ENCODE peak calls at places on chromosomes 5 and 9, in six cellular contexts. C is heart left ventricle, X is GM23248, D is SK-N-SH, E is upper lobe of right lung, G is GM12878. L is an unnamed sample.
A peak's percentile ranks its signal among the peaks of the same experiment; 100 is the strongest.

GRCh38 chr5:180330270-180330648 is 22.9 kb downstream of the GFPT2 start:
- DNase-seq in C (peak; percentile 7), X (no peak), D (no peak), E (no peak), G (no peak), L (no peak)

GRCh38 chr9:13324988-13325387 is 45.5 kb upstream of the MPDZ start:
- DNase-seq in C (no peak), X (peak; percentile 60), D (no peak), E (no peak), G (no peak), L (no peak)

GRCh38 chr5:170611446-170612088 is 107.7 kb downstream of the KCNIP1 start:
- DNase-seq in C (no peak), X (peak; percentile 48), D (no peak), E (no peak), G (no peak), L (no peak)

GRCh38 chr9:70531286-70531685 is 116.8 kb upstream of the KLF9 start:
- DNase-seq in C (no peak), X (peak; percentile 37), D (no peak), E (no peak), G (no peak), L (no peak)

GRCh38 chr5:124179788-124180187 is 566.7 kb downstream of the ZNF608 start:
- DNase-seq in C (no peak), X (no peak), D (no peak), E (no peak), G (no peak), L (no peak)

GRCh38 chr5:158303261-158303660 is 444.3 kb upstream of the CLINT1 start:
- DNase-seq in C (no peak), X (no peak), D (peak; percentile 18), E (no peak), G (no peak), L (no peak)

GRCh38 chr9:96133296-96134010 is 168.5 kb downstream of the HSD17B3 start:
- DNase-seq in C (no peak), X (no peak), D (no peak), E (no peak), G (no peak), L (no peak)

GRCh38 chr5:134637106-134637721 is 4.6 kb upstream of the SAR1B start:
- DNase-seq in C (no peak), X (no peak), D (no peak), E (no peak), G (no peak), L (no peak)

GRCh38 chr5:55823151-55823796 is 27.9 kb upstream of the IL31RA start:
- DNase-seq in C (no peak), X (no peak), D (no peak), E (no peak), G (no peak), L (no peak)

GRCh38 chr5:8577792-8578191 is 708.8 kb downstream of the MTRR start:
- DNase-seq in C (no peak), X (peak; percentile 3), D (no peak), E (no peak), G (no peak), L (no peak)

GRCh38 chr9:113625456-113625855 is 161.9 kb downstream of the RGS3 start:
- DNase-seq in C (no peak), X (no peak), D (no peak), E (peak; percentile 55), G (no peak), L (no peak)

GRCh38 chr5:181190711-181191525 is 14.1 kb downstream of the TRIM7 start:
- DNase-seq in C (peak; percentile 53), X (peak; percentile 72), D (peak; percentile 65), E (no peak), G (no peak), L (no peak)

GRCh38 chr9:122332643-122333042 is 38.2 kb upstream of the PTGS1 start:
- DNase-seq in C (no peak), X (no peak), D (no peak), E (no peak), G (no peak), L (no peak)

GRCh38 chr5:178231736-178232123 is 872 bp downstream of the PHYKPL start:
- DNase-seq in C (no peak), X (no peak), D (no peak), E (no peak), G (no peak), L (no peak)
- H3K4me1 ChIP-seq in C (peaks cover 28% of the 10 kb centered on the region), X (peaks cover 10% of the 10 kb centered on the region), D (peaks cover 31% of the 10 kb centered on the region), E (peaks cover 42% of the 10 kb centered on the region), G (peaks cover 19% of the 10 kb centered on the region), L (peaks cover 3% of the 10 kb centered on the region)

GRCh38 chr5:177315411-177315810 is 3.7 kb upstream of the MXD3 start:
- DNase-seq in C (no peak), X (no peak), D (no peak), E (peak; percentile 45), G (no peak), L (no peak)

GRCh38 chr5:177311723-177312648 is at the start of gene MXD3:
- DNase-seq in C (peak; percentile 97), X (peak; percentile 99), D (peak; percentile 97), E (peak; percentile 97), G (peak; percentile 76), L (peak; percentile 91)

GRCh38 chr5:177312649-177313181 is 1.0 kb upstream of the MXD3 start:
- DNase-seq in C (peak; percentile 26), X (peak; percentile 28), D (peak; percentile 49), E (no peak), G (no peak), L (no peak)

GRCh38 chr5:177313561-177314259 is 2.0 kb upstream of the MXD3 start:
- DNase-seq in C (peak; percentile 7), X (no peak), D (no peak), E (no peak), G (no peak), L (no peak)

DNA sequence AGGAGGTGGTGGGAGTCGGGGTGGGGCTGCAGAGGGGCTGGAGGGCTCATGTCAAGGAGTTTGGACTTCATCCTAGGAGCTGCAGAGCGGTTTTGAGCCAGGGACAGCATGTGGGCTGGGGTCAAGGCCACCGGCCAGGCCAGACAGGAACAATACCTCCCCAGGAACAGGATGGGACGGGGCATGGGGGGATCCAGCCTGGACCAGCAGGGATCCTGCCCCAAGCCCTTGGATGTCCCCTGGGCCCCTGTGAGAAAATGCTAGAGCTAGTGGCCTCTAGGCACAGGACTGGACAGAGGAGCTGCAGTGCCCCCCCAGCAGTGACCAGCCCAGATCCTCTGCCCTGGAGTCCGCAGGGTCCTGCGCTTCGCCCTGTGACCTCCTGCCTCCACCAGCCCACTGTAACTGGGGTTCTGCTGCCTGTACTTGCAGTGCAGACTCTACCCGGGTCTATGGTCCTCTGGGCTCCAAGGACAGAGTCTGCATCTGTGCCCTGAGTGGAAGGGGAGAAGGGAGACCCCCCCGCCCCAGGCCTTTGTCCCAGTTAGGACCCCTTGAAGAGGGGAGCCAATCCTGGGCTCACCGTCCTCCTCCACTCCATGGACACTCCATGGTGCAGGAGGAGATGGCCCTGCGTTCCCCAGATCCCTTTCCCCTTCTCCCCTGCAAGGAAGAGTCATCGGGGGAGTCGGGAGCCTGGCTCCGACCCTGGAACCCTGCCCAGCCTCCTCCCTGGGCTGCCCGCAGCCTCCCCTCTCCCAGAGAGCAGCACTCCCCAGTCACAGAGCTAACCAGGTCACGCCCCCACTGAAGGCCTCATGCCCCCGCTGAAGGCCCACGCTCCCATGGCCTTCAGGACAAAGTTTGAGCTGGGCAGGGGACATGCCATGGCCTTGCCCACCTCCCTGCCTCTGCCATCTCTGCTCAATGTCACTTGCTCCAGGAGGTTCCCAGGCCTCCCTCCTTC is 3.0 kb upstream of the MXD3 start:
- DNase-seq in C (peak; percentile 23), X (no peak), D (no peak), E (peak; percentile 59), G (no peak), L (no peak)
- H3K4me1 ChIP-seq in C (peaks cover 25% of the 10 kb centered on the region), X (peaks cover 3% of the 10 kb centered on the region), D (peaks cover 25% of the 10 kb centered on the region), E (peaks cover 22% of the 10 kb centered on the region), G (peaks cover 20% of the 10 kb centered on the region), L (peaks cover 2% of the 10 kb centered on the region)

DNA sequence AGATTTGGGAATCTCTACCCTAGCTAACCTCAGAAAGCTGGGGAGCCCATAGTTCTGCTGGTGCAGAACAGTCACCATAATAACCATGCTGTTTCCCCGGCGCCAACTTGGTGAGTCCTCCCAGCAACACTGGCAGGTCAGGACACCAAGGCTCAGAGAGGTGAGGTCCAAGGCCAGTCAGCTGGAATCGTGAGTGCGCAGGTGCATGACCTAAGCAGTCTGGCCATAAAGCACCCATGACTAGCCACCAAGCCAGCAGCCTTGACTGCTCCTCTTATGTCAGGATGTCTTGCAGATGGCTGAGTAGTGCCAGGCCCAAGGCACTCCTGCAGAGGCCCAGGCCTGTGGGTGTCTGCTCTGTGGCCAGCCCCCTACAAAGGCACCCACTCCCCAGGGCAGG is 2.6 kb downstream of the RNF44 start:
- DNase-seq in C (peak; percentile 15), X (peak; percentile 22), D (no peak), E (no peak), G (no peak), L (no peak)
- H3K4me1 ChIP-seq in C (peaks cover 53% of the 10 kb centered on the region), X (peaks cover 11% of the 10 kb centered on the region), D (peaks cover 58% of the 10 kb centered on the region), E (peaks cover 54% of the 10 kb centered on the region), G (peaks cover 43% of the 10 kb centered on the region), L (peaks cover 4% of the 10 kb centered on the region)

GRCh38 chr5:150358261-150359095 is 981 bp downstream of the TCOF1 start:
- DNase-seq in C (no peak), X (peak; percentile 23), D (no peak), E (no peak), G (no peak), L (no peak)
- H3K4me1 ChIP-seq in C (peaks cover 10% of the 10 kb centered on the region), X (no peaks in the 10 kb centered on the region), D (peaks cover 16% of the 10 kb centered on the region), E (peaks cover 13% of the 10 kb centered on the region), G (peaks cover 25% of the 10 kb centered on the region), L (no peaks in the 10 kb centered on the region)

DNA sequence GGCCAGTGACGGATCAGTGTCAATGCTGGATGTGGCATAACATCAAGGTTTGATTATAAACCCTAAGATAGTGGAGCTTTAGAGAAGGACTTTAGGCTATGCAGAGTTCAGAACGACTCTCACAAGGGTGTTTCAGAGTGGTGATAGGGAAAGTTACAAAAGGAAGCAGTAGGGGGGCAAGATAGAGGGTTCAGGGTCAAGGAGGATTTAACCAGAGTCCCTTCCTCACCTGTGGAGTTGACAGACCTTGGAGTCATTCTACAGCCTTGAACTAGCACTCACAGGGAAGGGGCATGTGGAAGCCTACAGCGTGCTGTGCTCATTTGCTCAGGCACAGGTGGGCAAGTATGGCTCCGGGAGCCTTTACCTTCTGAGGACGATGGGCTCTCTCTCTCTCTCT is 7.9 kb downstream of the DMRT1 start:
- DNase-seq in C (no peak), X (no peak), D (no peak), E (no peak), G (no peak), L (no peak)
- H3K4me1 ChIP-seq in C (no peaks in the 10 kb centered on the region), X (no peaks in the 10 kb centered on the region), D (no peaks in the 10 kb centered on the region), E (no peaks in the 10 kb centered on the region), G (peaks cover 7% of the 10 kb centered on the region), L (no peaks in the 10 kb centered on the region)

GRCh38 chr5:96023518-96023917 is 61.9 kb upstream of the ELL2 start:
- DNase-seq in C (no peak), X (peak; percentile 78), D (no peak), E (no peak), G (no peak), L (no peak)
- H3K4me1 ChIP-seq in C (no peaks in the 10 kb centered on the region), X (peaks cover 64% of the 10 kb centered on the region), D (no peaks in the 10 kb centered on the region), E (no peaks in the 10 kb centered on the region), G (no peaks in the 10 kb centered on the region), L (no peaks in the 10 kb centered on the region)

GRCh38 chr9:78023003-78023741 is 8.4 kb downstream of the GNAQ start:
- DNase-seq in C (no peak), X (peak; percentile 92), D (no peak), E (no peak), G (no peak), L (no peak)
- H3K4me1 ChIP-seq in C (no peaks in the 10 kb centered on the region), X (peaks cover 52% of the 10 kb centered on the region), D (peaks cover 30% of the 10 kb centered on the region), E (peaks cover 80% of the 10 kb centered on the region), G (no peaks in the 10 kb centered on the region), L (peaks cover 3% of the 10 kb centered on the region)

GRCh38 chr9:88433583-88434240 is 45.5 kb downstream of the SPIN1 start:
- DNase-seq in C (no peak), X (peak; percentile 17), D (no peak), E (no peak), G (no peak), L (no peak)
- H3K4me1 ChIP-seq in C (no peaks in the 10 kb centered on the region), X (peaks cover 3% of the 10 kb centered on the region), D (no peaks in the 10 kb centered on the region), E (no peaks in the 10 kb centered on the region), G (no peaks in the 10 kb centered on the region), L (no peaks in the 10 kb centered on the region)

GRCh38 chr5:151022511-151023018 is 2.2 kb downstream of the GPX3 start:
- DNase-seq in C (peak; percentile 88), X (peak; percentile 23), D (no peak), E (no peak), G (no peak), L (no peak)
- H3K4me1 ChIP-seq in C (peaks cover 55% of the 10 kb centered on the region), X (no peaks in the 10 kb centered on the region), D (peaks cover 8% of the 10 kb centered on the region), E (peaks cover 49% of the 10 kb centered on the region), G (no peaks in the 10 kb centered on the region), L (no peaks in the 10 kb centered on the region)